ENCODE peak calls at places on chromosomes 11 and 22, in six cellular contexts. R is IMR-90; A is B cell; Y is activated T-cell treated with anti-CD3 and anti-CD28 coated beads, Interleukin-2, amount 50 U/mL, for 72 hours; X is AG20443; F is foreskin keratinocyte. D is an unnamed sample.
A peak's percentile ranks its signal among the peaks of the same experiment; 100 is the strongest.

GRCh38 chr11:45736424-45736823 is 68.5 kb upstream of the SLC35C1 start:
- DNase-seq in F (peak; percentile 95), Y (no peak), A (no peak), X (peak; percentile 28), R (peak; percentile 19), D (no peak)

GRCh38 chr11:69644071-69644961 is 3.4 kb downstream of the CCND1 start:
- DNase-seq in Y (no peak), F (no peak), A (no peak), X (peak; percentile 80), R (peak; percentile 92), D (no peak)

GRCh38 chr11:60498853-60499252 is 6.3 kb downstream of the MS4A12 start:
- DNase-seq in X (no peak), Y (peak; percentile 12), F (no peak), R (no peak), A (peak; percentile 81), D (no peak)

GRCh38 chr11:103281301-103281700 is 172.1 kb downstream of the DYNC2H1 start:
- DNase-seq in X (peak; percentile 13), A (no peak), R (peak; percentile 31), Y (no peak), F (peak; percentile 26), D (no peak)

GRCh38 chr11:100095809-100096208 is 591.3 kb upstream of the ARHGAP42 start:
- DNase-seq in X (no peak), Y (no peak), R (no peak), A (no peak), F (no peak), D (no peak)

GRCh38 chr11:130847517-130847916 is 68.8 kb downstream of the SNX19 start:
- DNase-seq in X (peak; percentile 68), R (peak; percentile 87), F (peak; percentile 97), A (no peak), Y (no peak), D (no peak)

GRCh38 chr11:45259607-45260006 is 26.5 kb downstream of the SYT13 start:
- DNase-seq in A (no peak), X (peak; percentile 53), R (no peak), F (no peak), Y (no peak), D (no peak)

GRCh38 chr22:39405346-39406085 is 5.9 kb downstream of the TAB1 start:
- DNase-seq in A (no peak), F (no peak), Y (peak; percentile 31), X (peak; percentile 84), R (peak; percentile 65), D (peak; percentile 60)

GRCh38 chr11:35623708-35624168 is 5.5 kb downstream of the FJX1 start:
- DNase-seq in R (peak; percentile 94), Y (no peak), A (no peak), F (peak; percentile 91), X (peak; percentile 50), D (no peak)

GRCh38 chr11:34505874-34506273 is 7.7 kb downstream of the ELF5 start:
- DNase-seq in R (no peak), X (no peak), Y (no peak), A (no peak), F (no peak), D (peak; percentile 18)

GRCh38 chr11:109970516-109971183 is 122.5 kb upstream of the ZC3H12C start:
- DNase-seq in R (no peak), F (no peak), A (no peak), Y (peak; percentile 17), X (no peak), D (no peak)

GRCh38 chr11:67615455-67616430 is 9.0 kb downstream of the NDUFV1 start:
- DNase-seq in F (no peak), X (peak; percentile 53), A (no peak), R (no peak), Y (peak; percentile 81), D (no peak)

GRCh38 chr22:45597460-45598192 is 74.0 kb upstream of the ATXN10 start:
- DNase-seq in R (no peak), X (no peak), Y (no peak), F (no peak), A (no peak), D (no peak)

GRCh38 chr11:126874276-126874675 is 126.3 kb downstream of the KIRREL3 start:
- DNase-seq in F (no peak), X (no peak), A (no peak), Y (no peak), R (peak; percentile 58), D (no peak)

GRCh38 chr22:23070418-23071162 is at the start of gene GNAZ:
- DNase-seq in X (no peak), R (no peak), F (no peak), A (peak; percentile 41), Y (no peak), D (peak; percentile 5)

GRCh38 chr11:120249279-120250022 is 9.5 kb downstream of the POU2F3 start:
- DNase-seq in F (no peak), X (no peak), A (no peak), Y (no peak), R (no peak), D (no peak)

D was measured in NCI-H2227 treated with DMSO at 0.1 percent for 48 hours.